ENCODE peak calls at places on chromosome 2, in four cellular contexts. C is GM12878, U is HepG2, W is K562. T is an unnamed sample.

GRCh38 chr2:188734688-188735087 is 239.5 kb upstream of the COL3A1 start:
- DNase-seq in U (no peak), C (no peak), W (no peak), T (no peak)

GRCh38 chr2:144519934-144520717 is at the start of gene ZEB2:
- DNase-seq in U (peak; percentile 12), C (no peak), W (peak; percentile 93), T (peak; percentile 19)

GRCh38 chr2:32627441-32627900 is 379 bp upstream of the TTC27 start:
- DNase-seq in W (no peak), C (no peak), U (peak; percentile 9), T (no peak)

GRCh38 chr2:106995560-106995959 is 109.6 kb upstream of the ST6GAL2 start:
- DNase-seq in W (no peak), C (no peak), U (no peak), T (no peak)

GRCh38 chr2:153004627-153005026 is 286.2 kb downstream of the ARL6IP6 start:
- DNase-seq in C (no peak), U (no peak), W (no peak), T (no peak)

GRCh38 chr2:225841314-225841713 is 441.8 kb downstream of the NYAP2 start:
- DNase-seq in C (no peak), W (no peak), U (no peak), T (no peak)

GRCh38 chr2:164335947-164336346 is 285.3 kb downstream of the GRB14 start:
- DNase-seq in W (no peak), C (no peak), U (no peak), T (no peak)

GRCh38 chr2:225497175-225497574 is 97.7 kb downstream of the NYAP2 start:
- DNase-seq in C (no peak), U (no peak), W (no peak), T (no peak)

GRCh38 chr2:114082731-114083433 is 193.0 kb downstream of the ACTR3 start:
- DNase-seq in C (no peak), U (no peak), W (no peak), T (no peak)

GRCh38 chr2:225429718-225430117 is 30.2 kb downstream of the NYAP2 start:
- DNase-seq in W (peak; percentile 23), U (no peak), C (no peak), T (no peak)

GRCh38 chr2:25960920-25961319 is 21.4 kb downstream of the KIF3C start:
- DNase-seq in C (no peak), U (no peak), W (no peak), T (no peak)

GRCh38 chr2:207230261-207231105 is 64.7 kb upstream of the KLF7 start:
- DNase-seq in C (no peak), U (peak; percentile 21), W (peak; percentile 62), T (peak; percentile 26)

GRCh38 chr2:160596431-160596830 is 102.8 kb upstream of the RBMS1 start:
- DNase-seq in C (no peak), U (no peak), W (no peak), T (no peak)

GRCh38 chr2:88626171-88627054 is 851 bp downstream of the EIF2AK3 start:
- DNase-seq in C (no peak), W (peak; percentile 38), U (no peak), T (no peak)

GRCh38 chr2:96505231-96505889 is at the start of gene NEURL3:
- DNase-seq in W (no peak), U (peak; percentile 75), C (no peak), T (peak; percentile 22)

GRCh38 chr2:95018861-95019550 is 6.5 kb upstream of the MAL start:
- DNase-seq in W (no peak), U (no peak), C (no peak), T (no peak)

GRCh38 chr2:168920504-168921157 is 19.5 kb downstream of the G6PC2 start:
- DNase-seq in U (peak; percentile 34), W (peak; percentile 79), C (no peak), T (peak; percentile 13)

GRCh38 chr2:28344756-28345291 is 47.8 kb upstream of the FOSL2 start:
- DNase-seq in C (no peak), W (no peak), U (no peak), T (no peak)

GRCh38 chr2:219041252-219041651 is at the start of gene CFAP65:
- DNase-seq in C (no peak), W (peak; percentile 5), U (no peak), T (peak; percentile 34)

GRCh38 chr2:118197011-118197695 is 108.9 kb downstream of the INSIG2 start:
- DNase-seq in U (no peak), C (no peak), W (peak; percentile 27), T (no peak)

GRCh38 chr2:53505814-53506213 is 261.8 kb upstream of the CHAC2 start:
- DNase-seq in C (no peak), U (no peak), W (no peak), T (no peak)

GRCh38 chr2:143466391-143466790 is 337.2 kb downstream of the ARHGAP15 start:
- DNase-seq in U (no peak), W (no peak), C (no peak), T (no peak)

GRCh38 chr2:47535991-47536390 is 133.0 kb downstream of the MSH2 start:
- DNase-seq in C (no peak), U (no peak), W (no peak), T (no peak)

GRCh38 chr2:64803776-64804175 is 150.1 kb upstream of the SERTAD2 start:
- DNase-seq in W (no peak), U (no peak), C (no peak), T (no peak)

GRCh38 chr2:68766378-68766845 is 31.8 kb downstream of the ARHGAP25 start:
- DNase-seq in C (no peak), U (no peak), W (peak; percentile 46), T (no peak)

GRCh38 chr2:238509903-238510302 is 83.2 kb downstream of the ASB1 start:
- DNase-seq in W (no peak), C (no peak), U (no peak), T (no peak)

GRCh38 chr2:238509151-238509820 is 82.6 kb downstream of the ASB1 start:
- DNase-seq in W (no peak), U (no peak), C (no peak), T (no peak)

GRCh38 chr2:238511614-238511950 is 84.9 kb downstream of the ASB1 start:
- DNase-seq in W (no peak), U (no peak), C (no peak), T (no peak)

GRCh38 chr2:238512247-238512867 is 85.6 kb downstream of the ASB1 start:
- DNase-seq in U (no peak), C (no peak), W (no peak), T (no peak)

DNA sequence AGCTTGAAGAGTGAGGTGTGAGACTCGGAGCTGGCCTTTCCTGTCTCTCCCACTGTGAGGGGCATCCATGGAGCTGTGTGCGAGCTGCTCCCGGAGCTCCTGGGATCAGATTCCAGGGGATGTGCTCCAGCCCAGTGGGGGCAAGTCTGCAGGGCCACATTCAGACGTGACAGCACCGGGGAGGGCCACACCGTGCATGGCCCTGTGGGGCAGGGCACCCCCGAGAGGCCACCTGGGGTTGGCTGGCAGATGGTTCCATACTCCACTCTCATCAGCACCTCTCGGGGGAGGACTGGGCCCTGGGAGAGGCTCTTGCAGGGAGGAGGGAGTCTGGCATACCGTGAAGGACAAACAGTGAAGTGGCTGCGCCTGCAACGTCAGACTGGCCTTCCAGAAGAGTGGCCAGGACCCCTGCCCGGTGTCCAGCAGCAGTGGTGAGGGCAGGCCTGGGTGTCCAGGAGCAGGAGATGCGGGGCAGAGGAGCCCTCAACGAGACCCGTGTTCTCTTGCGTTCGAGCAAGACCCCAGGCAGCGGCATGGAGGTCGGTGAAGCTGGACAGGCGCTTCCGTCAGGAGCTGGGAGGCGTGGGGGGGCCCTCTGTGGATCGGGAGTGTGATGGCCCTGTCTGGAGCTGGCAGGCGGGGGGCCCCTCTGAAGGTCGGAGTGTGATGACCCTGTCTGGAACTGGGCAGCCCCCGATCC is 84.3 kb downstream of the ASB1 start:
- DNase-seq in C (no peak), U (no peak), W (no peak), T (no peak)
- TF ChIP-seq ZBTB33 in C (no peak), U (no peak), W (no peak), T (no peak)

GRCh38 chr2:223989860-223990237 is 32.6 kb downstream of the MRPL44 start:
- DNase-seq in U (peak; percentile 24), W (no peak), C (no peak), T (no peak)

GRCh38 chr2:223994562-223995162 is 37.4 kb downstream of the MRPL44 start:
- DNase-seq in C (no peak), W (no peak), U (no peak), T (no peak)

GRCh38 chr2:223991611-223992010 is 34.3 kb downstream of the MRPL44 start:
- DNase-seq in W (no peak), C (no peak), U (no peak), T (no peak)

GRCh38 chr2:223995569-223995968 is 38.3 kb downstream of the MRPL44 start:
- DNase-seq in W (peak; percentile 6), C (no peak), U (peak; percentile 47), T (peak; percentile 56)

DNA sequence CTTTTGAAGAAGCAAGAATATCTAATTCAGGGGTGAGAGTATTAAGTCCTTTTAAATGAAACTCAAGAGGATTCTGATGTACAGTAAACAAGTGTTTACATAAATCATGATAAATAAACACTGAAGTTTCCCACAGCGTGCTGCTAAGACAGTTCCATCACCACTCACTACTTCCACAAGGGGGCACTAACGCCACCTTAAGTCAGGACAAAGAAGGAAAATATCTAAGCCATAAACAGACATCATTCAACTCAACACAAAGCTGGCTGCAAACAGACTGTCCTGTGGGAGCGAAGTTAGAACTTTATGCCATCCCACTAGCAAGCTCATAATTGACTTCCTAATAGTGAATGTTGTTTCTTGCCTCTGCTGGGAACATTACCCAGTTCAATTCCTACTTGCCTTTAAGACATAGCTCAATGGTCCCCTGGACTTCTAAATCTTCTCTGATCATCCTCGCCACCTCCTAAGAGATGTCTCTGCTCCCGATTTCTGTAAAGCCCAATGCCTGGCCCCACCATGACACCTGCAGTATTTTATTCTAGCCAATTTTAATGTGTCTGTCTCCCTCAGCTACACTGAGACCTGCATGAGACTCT is 36.5 kb downstream of the MRPL44 start:
- DNase-seq in W (peak; percentile 71), C (no peak), U (peak; percentile 77), T (peak; percentile 78)
- TF ChIP-seq ZBTB33 in W (no peak), C (no peak), U (no peak), T (no peak)

DNA sequence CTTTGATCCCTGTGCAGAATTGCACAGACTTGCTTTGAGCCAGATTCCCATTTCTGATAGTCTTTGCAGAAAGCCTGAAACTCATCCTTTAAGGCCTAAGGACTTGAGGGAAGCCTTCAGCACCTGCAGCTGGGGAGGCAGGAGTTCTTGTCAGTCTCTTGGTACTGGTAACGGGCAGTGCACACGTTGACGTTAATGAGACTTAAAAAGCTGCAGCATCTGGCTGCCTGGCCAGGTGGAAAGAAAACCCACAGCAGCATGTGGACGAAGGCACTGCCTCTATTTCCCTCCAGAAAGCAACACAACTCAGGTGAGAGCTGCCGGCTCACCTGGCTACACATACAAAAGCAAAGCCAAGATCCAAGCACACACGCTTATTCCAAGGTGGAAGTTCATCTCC is 178.8 kb downstream of the ANAPC1 start:
- DNase-seq in W (no peak), C (no peak), U (no peak), T (no peak)
- TF ChIP-seq ZBTB33 in W (no peak), C (no peak), U (no peak), T (no peak)

DNA sequence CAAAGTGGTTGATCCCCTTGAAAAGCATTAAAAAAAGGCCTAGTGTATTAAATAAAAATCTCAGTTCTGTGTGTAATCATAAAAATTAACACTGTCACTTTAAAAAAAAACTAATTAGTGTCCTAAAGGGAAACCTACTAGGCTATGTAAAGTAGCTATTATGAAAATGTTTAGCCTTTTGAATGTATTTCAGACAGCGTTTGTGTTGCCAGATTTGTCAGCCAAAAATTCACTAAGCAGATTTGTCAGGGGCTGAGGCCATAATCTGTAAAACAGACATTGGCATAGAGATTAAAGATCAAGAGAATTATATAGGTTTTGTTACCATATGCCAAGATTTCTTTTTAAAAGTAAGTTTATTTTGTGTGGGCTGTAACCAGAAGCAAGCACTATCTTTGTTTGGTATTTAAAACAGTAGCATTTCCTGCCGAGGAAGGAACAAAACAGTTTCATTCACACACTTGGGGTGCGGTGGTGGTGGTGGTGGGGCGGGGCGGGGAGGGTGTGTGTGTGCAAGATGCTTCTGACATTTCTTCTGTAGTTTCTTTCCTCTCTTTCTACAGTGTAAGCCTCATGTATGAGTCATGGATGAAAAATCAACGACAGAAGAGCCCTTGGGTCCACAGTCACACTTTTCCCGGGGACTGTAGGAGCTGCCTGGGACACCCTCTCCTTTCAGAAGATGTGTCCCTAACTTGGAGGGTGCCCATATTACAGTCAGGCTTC is 328.5 kb upstream of the FANCL start:
- DNase-seq in W (no peak), U (no peak), C (no peak), T (no peak)
- TF ChIP-seq ZBTB33 in W (no peak), U (no peak), C (no peak), T (no peak)